ENCODE peak calls at places on chromosomes 5 and 9, in eight cellular contexts. One of them, this sample, is unnamed.

GRCh38 chr5:6837519-6838110 is 124.4 kb downstream of the TENT4A start:
- DNase-seq in myocyte: no peak
- DNase-seq in activated CD4-positive, alpha-beta T cell treated with anti-CD3 and anti-CD28 coated beads, Interleukin-2, amount 50 U/mL, for 1 hour: peak
- DNase-seq in RWPE1: no peak
- DNase-seq in activated CD4-positive, alpha-beta memory T cell treated with anti-CD3 and anti-CD28 coated beads, Interleukin-2, amount 10 ng/mL, durations not matched to agents 7 days and 5 days: peak
- DNase-seq in EL: peak
- DNase-seq in midbrain: no peak
- DNase-seq in A172: no peak
- DNase-seq in this sample: no peak

GRCh38 chr9:126536836-126537465 is 76.8 kb upstream of the LMX1B start:
- DNase-seq in myocyte: peak
- DNase-seq in activated CD4-positive, alpha-beta T cell treated with anti-CD3 and anti-CD28 coated beads, Interleukin-2, amount 50 U/mL, for 1 hour: no peak
- DNase-seq in RWPE1: no peak
- DNase-seq in activated CD4-positive, alpha-beta memory T cell treated with anti-CD3 and anti-CD28 coated beads, Interleukin-2, amount 10 ng/mL, durations not matched to agents 7 days and 5 days: no peak
- DNase-seq in EL: no peak
- DNase-seq in midbrain: no peak
- DNase-seq in A172: no peak
- DNase-seq in this sample: no peak

GRCh38 chr9:131874916-131875670 is 135.2 kb upstream of the RAPGEF1 start:
- DNase-seq in myocyte: no peak
- DNase-seq in activated CD4-positive, alpha-beta T cell treated with anti-CD3 and anti-CD28 coated beads, Interleukin-2, amount 50 U/mL, for 1 hour: no peak
- DNase-seq in RWPE1: no peak
- DNase-seq in activated CD4-positive, alpha-beta memory T cell treated with anti-CD3 and anti-CD28 coated beads, Interleukin-2, amount 10 ng/mL, durations not matched to agents 7 days and 5 days: no peak
- DNase-seq in EL: no peak
- DNase-seq in midbrain: no peak
- DNase-seq in A172: no peak
- DNase-seq in this sample: no peak

GRCh38 chr5:36252722-36253340 is 11.1 kb upstream of the NADK2 start:
- DNase-seq in myocyte: peak
- DNase-seq in activated CD4-positive, alpha-beta T cell treated with anti-CD3 and anti-CD28 coated beads, Interleukin-2, amount 50 U/mL, for 1 hour: no peak
- DNase-seq in RWPE1: no peak
- DNase-seq in activated CD4-positive, alpha-beta memory T cell treated with anti-CD3 and anti-CD28 coated beads, Interleukin-2, amount 10 ng/mL, durations not matched to agents 7 days and 5 days: no peak
- DNase-seq in EL: no peak
- DNase-seq in midbrain: peak
- DNase-seq in A172: no peak
- DNase-seq in this sample: no peak

GRCh38 chr9:98045234-98046160 is 11.0 kb upstream of the NANS start:
- DNase-seq in myocyte: peak
- DNase-seq in activated CD4-positive, alpha-beta T cell treated with anti-CD3 and anti-CD28 coated beads, Interleukin-2, amount 50 U/mL, for 1 hour: peak
- DNase-seq in RWPE1: no peak
- DNase-seq in activated CD4-positive, alpha-beta memory T cell treated with anti-CD3 and anti-CD28 coated beads, Interleukin-2, amount 10 ng/mL, durations not matched to agents 7 days and 5 days: peak
- DNase-seq in EL: no peak
- DNase-seq in midbrain: no peak
- DNase-seq in A172: peak
- DNase-seq in this sample: no peak

GRCh38 chr5:31855527-31855862 is 216.6 kb downstream of the PDZD2 start:
- DNase-seq in myocyte: no peak
- DNase-seq in activated CD4-positive, alpha-beta T cell treated with anti-CD3 and anti-CD28 coated beads, Interleukin-2, amount 50 U/mL, for 1 hour: no peak
- DNase-seq in RWPE1: peak
- DNase-seq in activated CD4-positive, alpha-beta memory T cell treated with anti-CD3 and anti-CD28 coated beads, Interleukin-2, amount 10 ng/mL, durations not matched to agents 7 days and 5 days: no peak
- DNase-seq in EL: no peak
- DNase-seq in midbrain: no peak
- DNase-seq in A172: no peak
- DNase-seq in this sample: no peak

GRCh38 chr5:117095803-117096332 is 521.2 kb upstream of the SEMA6A start:
- DNase-seq in myocyte: no peak
- DNase-seq in activated CD4-positive, alpha-beta T cell treated with anti-CD3 and anti-CD28 coated beads, Interleukin-2, amount 50 U/mL, for 1 hour: no peak
- DNase-seq in RWPE1: no peak
- DNase-seq in activated CD4-positive, alpha-beta memory T cell treated with anti-CD3 and anti-CD28 coated beads, Interleukin-2, amount 10 ng/mL, durations not matched to agents 7 days and 5 days: no peak
- DNase-seq in EL: no peak
- DNase-seq in midbrain: no peak
- DNase-seq in A172: no peak
- DNase-seq in this sample: no peak

GRCh38 chr9:116391306-116391900 is 237.8 kb downstream of the PAPPA start:
- DNase-seq in myocyte: peak
- DNase-seq in activated CD4-positive, alpha-beta T cell treated with anti-CD3 and anti-CD28 coated beads, Interleukin-2, amount 50 U/mL, for 1 hour: no peak
- DNase-seq in RWPE1: peak
- DNase-seq in activated CD4-positive, alpha-beta memory T cell treated with anti-CD3 and anti-CD28 coated beads, Interleukin-2, amount 10 ng/mL, durations not matched to agents 7 days and 5 days: no peak
- DNase-seq in EL: peak
- DNase-seq in midbrain: no peak
- DNase-seq in A172: no peak
- DNase-seq in this sample: no peak

GRCh38 chr5:59126665-59127354 is 543.9 kb downstream of the RAB3C start:
- DNase-seq in myocyte: peak
- DNase-seq in activated CD4-positive, alpha-beta T cell treated with anti-CD3 and anti-CD28 coated beads, Interleukin-2, amount 50 U/mL, for 1 hour: no peak
- DNase-seq in RWPE1: no peak
- DNase-seq in activated CD4-positive, alpha-beta memory T cell treated with anti-CD3 and anti-CD28 coated beads, Interleukin-2, amount 10 ng/mL, durations not matched to agents 7 days and 5 days: no peak
- DNase-seq in EL: peak
- DNase-seq in midbrain: no peak
- DNase-seq in A172: peak
- DNase-seq in this sample: no peak

GRCh38 chr9:74718709-74719108 is 169.0 kb downstream of the TRPM6 start:
- DNase-seq in myocyte: no peak
- DNase-seq in activated CD4-positive, alpha-beta T cell treated with anti-CD3 and anti-CD28 coated beads, Interleukin-2, amount 50 U/mL, for 1 hour: no peak
- DNase-seq in RWPE1: no peak
- DNase-seq in activated CD4-positive, alpha-beta memory T cell treated with anti-CD3 and anti-CD28 coated beads, Interleukin-2, amount 10 ng/mL, durations not matched to agents 7 days and 5 days: no peak
- DNase-seq in EL: no peak
- DNase-seq in midbrain: no peak
- DNase-seq in A172: no peak
- DNase-seq in this sample: no peak

GRCh38 chr9:30075451-30076199 is 2308.8 kb upstream of the ACO1 start:
- DNase-seq in myocyte: peak
- DNase-seq in activated CD4-positive, alpha-beta T cell treated with anti-CD3 and anti-CD28 coated beads, Interleukin-2, amount 50 U/mL, for 1 hour: no peak
- DNase-seq in RWPE1: peak
- DNase-seq in activated CD4-positive, alpha-beta memory T cell treated with anti-CD3 and anti-CD28 coated beads, Interleukin-2, amount 10 ng/mL, durations not matched to agents 7 days and 5 days: peak
- DNase-seq in EL: no peak
- DNase-seq in midbrain: no peak
- DNase-seq in A172: peak
- DNase-seq in this sample: no peak

GRCh38 chr9:27701664-27702063 is 128.4 kb upstream of the C9orf72 start:
- DNase-seq in myocyte: peak
- DNase-seq in activated CD4-positive, alpha-beta T cell treated with anti-CD3 and anti-CD28 coated beads, Interleukin-2, amount 50 U/mL, for 1 hour: no peak
- DNase-seq in RWPE1: no peak
- DNase-seq in activated CD4-positive, alpha-beta memory T cell treated with anti-CD3 and anti-CD28 coated beads, Interleukin-2, amount 10 ng/mL, durations not matched to agents 7 days and 5 days: no peak
- DNase-seq in EL: no peak
- DNase-seq in midbrain: no peak
- DNase-seq in A172: no peak
- DNase-seq in this sample: no peak

GRCh38 chr5:177489119-177489716 is 8.2 kb downstream of the PDLIM7 start:
- DNase-seq in myocyte: no peak
- DNase-seq in activated CD4-positive, alpha-beta T cell treated with anti-CD3 and anti-CD28 coated beads, Interleukin-2, amount 50 U/mL, for 1 hour: no peak
- DNase-seq in RWPE1: no peak
- DNase-seq in activated CD4-positive, alpha-beta memory T cell treated with anti-CD3 and anti-CD28 coated beads, Interleukin-2, amount 10 ng/mL, durations not matched to agents 7 days and 5 days: no peak
- DNase-seq in EL: no peak
- DNase-seq in midbrain: no peak
- DNase-seq in A172: no peak
- DNase-seq in this sample: no peak

GRCh38 chr5:74201334-74202081 is 439.0 kb downstream of the ENC1 start:
- DNase-seq in myocyte: peak
- DNase-seq in activated CD4-positive, alpha-beta T cell treated with anti-CD3 and anti-CD28 coated beads, Interleukin-2, amount 50 U/mL, for 1 hour: no peak
- DNase-seq in RWPE1: no peak
- DNase-seq in activated CD4-positive, alpha-beta memory T cell treated with anti-CD3 and anti-CD28 coated beads, Interleukin-2, amount 10 ng/mL, durations not matched to agents 7 days and 5 days: no peak
- DNase-seq in EL: peak
- DNase-seq in midbrain: peak
- DNase-seq in A172: peak
- DNase-seq in this sample: peak

GRCh38 chr5:151615431-151615830 is 24.3 kb upstream of the FAT2 start:
- DNase-seq in myocyte: no peak
- DNase-seq in activated CD4-positive, alpha-beta T cell treated with anti-CD3 and anti-CD28 coated beads, Interleukin-2, amount 50 U/mL, for 1 hour: no peak
- DNase-seq in RWPE1: peak
- DNase-seq in activated CD4-positive, alpha-beta memory T cell treated with anti-CD3 and anti-CD28 coated beads, Interleukin-2, amount 10 ng/mL, durations not matched to agents 7 days and 5 days: no peak
- DNase-seq in EL: no peak
- DNase-seq in midbrain: no peak
- DNase-seq in A172: no peak
- DNase-seq in this sample: no peak

GRCh38 chr5:109865636-109866035 is 175.9 kb downstream of the MAN2A1 start:
- DNase-seq in myocyte: peak
- DNase-seq in activated CD4-positive, alpha-beta T cell treated with anti-CD3 and anti-CD28 coated beads, Interleukin-2, amount 50 U/mL, for 1 hour: no peak
- DNase-seq in RWPE1: peak
- DNase-seq in activated CD4-positive, alpha-beta memory T cell treated with anti-CD3 and anti-CD28 coated beads, Interleukin-2, amount 10 ng/mL, durations not matched to agents 7 days and 5 days: no peak
- DNase-seq in EL: peak
- DNase-seq in midbrain: no peak
- DNase-seq in A172: peak
- DNase-seq in this sample: no peak

This sample was measured in NCI-H187.